ENCODE peak calls at places on chromosomes 13 and 19, in five cellular contexts. U is foreskin keratinocyte, C is left lung, E is GM23338, Q is gastrocnemius medialis. Z is an unnamed sample.
A peak's percentile ranks its signal among the peaks of the same experiment; 100 is the strongest.

GRCh38 chr13:59722580-59722900 is 441.2 kb downstream of the DIAPH3 start:
- DNase-seq in E (no peak), U (no peak), Q (no peak), C (no peak), Z (no peak)

GRCh38 chr13:113411216-113412023 is 41.9 kb downstream of the ADPRHL1 start:
- DNase-seq in E (no peak), Q (peak; percentile 99), C (no peak), U (no peak), Z (no peak)

GRCh38 chr19:3807574-3808354 is 21.6 kb upstream of the MATK start:
- DNase-seq in C (no peak), Q (no peak), U (no peak), E (no peak), Z (no peak)

GRCh38 chr13:94239135-94239534 is 240.3 kb downstream of the DCT start:
- DNase-seq in C (no peak), Q (no peak), E (no peak), U (no peak), Z (no peak)

GRCh38 chr13:41791056-41791455 is 169.9 kb downstream of the VWA8 start:
- DNase-seq in U (no peak), C (no peak), Q (no peak), E (no peak), Z (no peak)

GRCh38 chr19:10191347-10191746 is 3.4 kb downstream of the DNMT1 start:
- DNase-seq in U (no peak), E (no peak), C (no peak), Q (no peak), Z (peak; percentile 54)

GRCh38 chr13:110394371-110394841 is 87.3 kb downstream of the COL4A2 start:
- DNase-seq in U (no peak), Q (no peak), E (no peak), C (no peak), Z (no peak)

GRCh38 chr13:102580552-102581169 is 16.1 kb upstream of the TPP2 start:
- DNase-seq in Q (no peak), E (peak; percentile 86), C (no peak), U (no peak), Z (no peak)

GRCh38 chr13:79571147-79571546 is 90.2 kb downstream of the NDFIP2 start:
- DNase-seq in C (no peak), U (no peak), Q (no peak), E (no peak), Z (no peak)

GRCh38 chr13:43953370-43953769 is 73.7 kb downstream of the LACC1 start:
- DNase-seq in U (peak; percentile 25), Q (no peak), E (no peak), C (no peak), Z (no peak)

GRCh38 chr13:98606296-98606695 is 29.4 kb upstream of the STK24 start:
- DNase-seq in Q (no peak), U (no peak), C (no peak), E (peak; percentile 41), Z (no peak)

GRCh38 chr19:5828661-5829566 is 10.6 kb downstream of the FUT6 start:
- DNase-seq in C (no peak), E (peak; percentile 74), U (no peak), Q (no peak), Z (peak; percentile 46)

GRCh38 chr19:55801416-55801815 is 30.4 kb downstream of the NLRP11 start:
- DNase-seq in Q (no peak), U (no peak), E (no peak), C (no peak), Z (no peak)

GRCh38 chr13:23628765-23629565 is 58.8 kb downstream of the TNFRSF19 start:
- DNase-seq in Q (no peak), C (no peak), E (no peak), U (no peak), Z (no peak)

GRCh38 chr13:59663707-59664106 is 500.0 kb downstream of the DIAPH3 start:
- DNase-seq in C (no peak), Q (no peak), U (no peak), E (no peak), Z (no peak)

GRCh38 chr13:92842145-92842544 is 384.5 kb upstream of the GPC6 start:
- DNase-seq in E (no peak), Q (no peak), C (no peak), U (peak; percentile 26), Z (no peak)

GRCh38 chr13:75513271-75513670 is 24.4 kb downstream of the COMMD6 start:
- DNase-seq in Q (no peak), U (no peak), E (no peak), C (no peak), Z (no peak)

GRCh38 chr13:76856141-76856571 is 30.0 kb downstream of the KCTD12 start:
- DNase-seq in U (peak; percentile 98), C (no peak), E (no peak), Q (no peak), Z (no peak)

GRCh38 chr13:109785892-109786450 is 412 bp downstream of the IRS2 start:
- DNase-seq in Q (no peak), E (peak; percentile 21), C (no peak), U (no peak), Z (no peak)

GRCh38 chr19:56097306-56097705 is 23.8 kb downstream of the ZNF787 start:
- DNase-seq in U (no peak), C (no peak), E (no peak), Q (no peak), Z (no peak)

GRCh38 chr13:46647514-46648065 is 94.6 kb downstream of the LRCH1 start:
- DNase-seq in Q (no peak), U (no peak), C (no peak), E (no peak), Z (no peak)

GRCh38 chr13:46369506-46370268 is 17.4 kb downstream of the RUBCNL start:
- DNase-seq in U (no peak), E (no peak), C (no peak), Q (no peak), Z (no peak)

GRCh38 chr19:14091885-14092462 is 1.4 kb upstream of the SAMD1 start:
- DNase-seq in E (peak; percentile 65), Q (no peak), U (no peak), C (no peak), Z (no peak)

GRCh38 chr13:40120288-40120687 is 464.8 kb downstream of the COG6 start:
- DNase-seq in Q (no peak), E (no peak), C (no peak), U (no peak), Z (no peak)

GRCh38 chr13:79780240-79780639 is 299.3 kb downstream of the NDFIP2 start:
- DNase-seq in U (peak; percentile 12), Q (no peak), E (no peak), C (no peak), Z (no peak)

GRCh38 chr13:57724486-57725272 is 93.1 kb downstream of the PCDH17 start:
- DNase-seq in C (no peak), U (no peak), E (peak; percentile 22), Q (no peak), Z (no peak)

GRCh38 chr19:28042516-28042915 is 1170.4 kb downstream of the UQCRFS1 start:
- DNase-seq in C (no peak), E (no peak), U (no peak), Q (no peak), Z (no peak)

GRCh38 chr19:39379865-39380399 is 11.0 kb downstream of the PAF1 start:
- DNase-seq in C (no peak), Q (no peak), U (no peak), E (no peak), Z (no peak)

GRCh38 chr19:40614595-40615411 is 13.6 kb downstream of the LTBP4 start:
- DNase-seq in Q (peak; percentile 67), U (peak; percentile 97), C (peak; percentile 87), E (peak; percentile 96), Z (peak; percentile 90)

GRCh38 chr13:32134241-32134801 is 102.7 kb downstream of the FRY start:
- DNase-seq in Q (no peak), C (no peak), E (no peak), U (peak; percentile 11), Z (no peak)

GRCh38 chr13:95552539-95553270 is at the start of gene CLDN10:
- DNase-seq in Q (no peak), U (no peak), C (no peak), E (peak; percentile 85), Z (no peak)

DNA sequence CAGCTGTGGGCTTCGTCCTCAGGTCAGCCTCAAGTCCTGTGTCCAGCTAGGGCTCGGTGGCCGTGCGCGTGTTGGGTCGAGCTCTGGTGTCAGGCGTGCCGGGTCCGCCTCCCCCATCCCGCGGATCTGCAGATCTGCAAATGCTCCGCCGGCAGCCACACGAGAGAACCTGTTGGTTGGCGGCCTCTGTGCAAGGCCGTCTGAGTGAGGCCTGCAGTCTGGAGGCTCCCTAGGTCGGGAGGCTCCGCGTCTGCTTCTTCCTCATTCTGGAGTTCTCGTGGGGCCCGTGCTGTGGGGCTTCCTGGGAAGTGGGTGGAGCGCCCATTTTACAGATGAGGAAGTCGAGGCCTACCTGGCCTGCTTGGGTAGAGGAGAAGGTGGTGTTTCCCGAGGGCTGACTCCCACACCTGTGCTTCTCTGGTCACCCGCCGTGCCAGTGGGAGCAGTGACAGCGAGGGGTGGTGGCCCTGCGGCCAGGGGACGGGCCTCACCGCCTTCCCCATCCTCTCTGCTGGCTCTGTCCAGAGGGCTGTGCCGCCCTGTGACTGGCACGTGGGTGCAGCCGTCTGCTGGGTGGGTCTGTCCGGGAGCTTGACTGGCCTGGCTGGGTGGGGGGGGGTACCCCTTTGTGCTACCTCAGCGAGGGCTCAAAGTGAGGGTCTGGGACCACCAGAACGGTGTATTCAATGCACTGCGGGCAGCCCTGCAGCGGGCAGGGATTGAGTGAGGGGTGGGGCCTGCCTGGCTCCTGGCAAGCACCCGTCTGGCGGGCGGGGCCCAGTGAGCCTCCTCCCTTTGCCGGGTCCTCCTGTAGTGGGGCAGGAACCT is 3.3 kb downstream of the CSNK1G2 start:
- DNase-seq in E (no peak), Q (no peak), U (no peak), C (no peak), Z (no peak)
- H3K27ac ChIP-seq in E (no peak overlapping the region), Q (no peak overlapping the region), U (no peak overlapping the region), C (no peak overlapping the region), Z (no peak overlapping the region)

DNA sequence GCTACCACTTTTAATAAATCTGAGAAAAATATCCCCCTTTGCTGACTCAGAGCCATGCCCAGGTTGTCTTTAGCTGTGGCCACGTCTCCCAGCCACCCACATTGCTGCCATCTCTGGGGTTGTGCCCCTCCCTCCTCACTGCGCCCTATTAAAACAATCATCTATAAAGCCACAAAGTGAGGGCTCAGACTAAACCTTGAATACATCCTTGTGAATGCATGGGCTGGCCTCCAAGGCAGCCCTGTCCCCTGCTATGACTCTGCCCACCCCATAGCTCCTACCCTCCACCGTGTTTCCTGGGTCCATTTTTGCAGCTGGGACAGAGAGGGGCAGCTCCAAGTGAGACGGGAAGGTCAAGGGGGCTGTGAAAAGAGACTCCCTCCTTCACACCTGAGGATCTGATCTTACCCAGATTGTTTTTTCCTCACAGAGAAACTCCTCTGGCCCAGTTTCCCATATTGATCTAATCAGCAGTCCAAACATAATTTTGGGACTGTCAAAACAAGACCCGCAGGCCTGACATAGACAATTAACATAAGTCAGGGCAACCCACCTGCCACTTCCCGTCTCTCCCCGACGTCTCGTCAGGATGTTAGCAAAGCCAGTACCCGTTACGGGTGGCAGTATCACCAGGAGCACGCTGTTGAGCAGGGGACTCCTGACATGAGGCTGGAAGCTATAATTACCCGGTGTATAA is 199.0 kb downstream of the KATNAL1 start:
- DNase-seq in Q (no peak), E (no peak), C (no peak), U (no peak), Z (no peak)
- H3K27ac ChIP-seq in Q (no peak overlapping the region), E (no peak overlapping the region), C (no peak overlapping the region), U (peak overlapping the region; percentile 83), Z (no peak overlapping the region)

GRCh38 chr19:42846597-42846996 is 32.9 kb downstream of the PSG1 start:
- DNase-seq in C (no peak), E (no peak), U (no peak), Q (no peak), Z (no peak)

GRCh38 chr19:42850981-42851717 is 28.4 kb downstream of the PSG1 start:
- DNase-seq in Q (peak; percentile 70), C (no peak), E (no peak), U (peak; percentile 96), Z (no peak)
- H3K27ac ChIP-seq in Q (no peak overlapping the region), C (no peak overlapping the region), E (no peak overlapping the region), U (peak overlapping the region; percentile 58), Z (no peak overlapping the region)

GRCh38 chr19:45070861-45071544 is 5.3 kb downstream of the ZNF296 start:
- DNase-seq in E (no peak), C (no peak), U (no peak), Q (no peak), Z (no peak)
- H3K27ac ChIP-seq in E (no peak overlapping the region), C (no peak overlapping the region), U (no peak overlapping the region), Q (no peak overlapping the region), Z (no peak overlapping the region)